ENCODE peak calls at places on chromosomes 13 and 19, in four cellular contexts. N, Y, E and D are unnamed samples.

GRCh38 chr13:53010374-53011105 is 18.1 kb upstream of the OLFM4 start:
- DNase-seq in N (no peak), Y (peak), E (no peak), D (no peak)

GRCh38 chr13:99386911-99387788 is 80.0 kb upstream of the GPR183 start:
- DNase-seq in N (peak), Y (peak), E (peak), D (peak)

GRCh38 chr19:44808463-44809371 is at the start of gene BCAM:
- DNase-seq in Y (peak), E (no peak), N (no peak), D (peak)

GRCh38 chr19:51097166-51097736 is 11.0 kb downstream of the CTU1 start:
- DNase-seq in E (no peak), N (peak), Y (peak), D (peak)

GRCh38 chr19:41994994-41995958 is 1.2 kb upstream of the ATP1A3 start:
- DNase-seq in Y (no peak), E (no peak), N (no peak), D (no peak)

GRCh38 chr13:26663801-26664200 is 96.8 kb downstream of the GPR12 start:
- DNase-seq in Y (no peak), E (no peak), N (no peak), D (no peak)

GRCh38 chr19:49875801-49876421 is 1.2 kb downstream of the AKT1S1 start:
- DNase-seq in Y (peak), E (no peak), N (no peak), D (peak)

GRCh38 chr19:4144666-4145261 is 8.7 kb upstream of the CREB3L3 start:
- DNase-seq in Y (peak), N (no peak), E (no peak), D (no peak)

GRCh38 chr13:26184791-26185250 is 37.3 kb downstream of the RNF6 start:
- DNase-seq in E (peak), N (peak), Y (peak), D (peak)

GRCh38 chr13:25295228-25295627 is 6.2 kb upstream of the NUP58 start:
- DNase-seq in E (no peak), N (no peak), Y (no peak), D (no peak)

GRCh38 chr13:31159306-31159705 is 2.4 kb downstream of the HSPH1 start:
- DNase-seq in N (no peak), E (no peak), Y (no peak), D (no peak)

GRCh38 chr19:53034054-53034453 is 10.5 kb upstream of the ERVV-2 start:
- DNase-seq in Y (no peak), E (no peak), N (no peak), D (no peak)

GRCh38 chr13:105142556-105142955 is 1392.9 kb downstream of the EFNB2 start:
- DNase-seq in Y (no peak), N (no peak), E (no peak), D (no peak)

GRCh38 chr19:18932216-18932841 is 8.7 kb downstream of the HOMER3 start:
- DNase-seq in Y (peak), N (peak), E (peak), D (peak)

GRCh38 chr13:103007427-103007762 is 58.8 kb downstream of the SLC10A2 start:
- DNase-seq in E (no peak), Y (no peak), N (no peak), D (no peak)

GRCh38 chr19:40633207-40633606 is 32.0 kb downstream of the LTBP4 start:
- DNase-seq in Y (no peak), N (no peak), E (no peak), D (no peak)

GRCh38 chr13:82654851-82655517 is 1227.3 kb downstream of the SLITRK1 start:
- DNase-seq in Y (peak), N (no peak), E (no peak), D (no peak)

GRCh38 chr13:101627556-101627943 is 175.1 kb downstream of the ITGBL1 start:
- DNase-seq in E (no peak), N (no peak), Y (no peak), D (no peak)

GRCh38 chr13:113765241-113765910 is 6.3 kb downstream of the TMEM255B start:
- DNase-seq in N (no peak), Y (peak), E (no peak), D (no peak)

GRCh38 chr19:5801796-5802616 is 2.9 kb upstream of the NRTN start:
- DNase-seq in Y (no peak), N (no peak), E (no peak), D (peak)

GRCh38 chr13:32267836-32268439 is 47.2 kb downstream of the ZAR1L start:
- DNase-seq in E (peak), N (no peak), Y (peak), D (no peak)

GRCh38 chr19:51807111-51807701 is 12.2 kb downstream of the FPR3 start:
- DNase-seq in Y (no peak), E (no peak), N (no peak), D (no peak)

GRCh38 chr13:41917641-41918040 is 43.3 kb downstream of the VWA8 start:
- DNase-seq in Y (no peak), N (no peak), E (no peak), D (no peak)

GRCh38 chr13:22193070-22193469 is 522.2 kb downstream of the FGF9 start:
- DNase-seq in Y (no peak), N (no peak), E (no peak), D (no peak)

GRCh38 chr13:72304121-72304745 is 423.2 kb downstream of the MZT1 start:
- DNase-seq in Y (no peak), E (no peak), N (no peak), D (no peak)

GRCh38 chr19:55563261-55563690 is 17.4 kb downstream of the ZNF579 start:
- DNase-seq in N (no peak), E (no peak), Y (no peak), D (no peak)

GRCh38 chr19:47541507-47541906 is 26.6 kb upstream of the NAPA start:
- DNase-seq in E (no peak), Y (no peak), N (no peak), D (no peak)

GRCh38 chr13:91704398-91704797 is 306.0 kb downstream of the GPC5 start:
- DNase-seq in E (no peak), Y (no peak), N (no peak), D (no peak)

GRCh38 chr13:46097015-46097414 is 7.8 kb downstream of the CPB2 start:
- DNase-seq in E (no peak), N (no peak), Y (no peak), D (no peak)

GRCh38 chr19:49950590-49950948 is 10.4 kb downstream of the SIGLEC11 start:
- DNase-seq in E (no peak), N (no peak), Y (no peak), D (no peak)

GRCh38 chr19:3132971-3133792 is 2.7 kb upstream of the GNA15 start:
- DNase-seq in N (peak), Y (peak), E (no peak), D (no peak)

GRCh38 chr13:102972191-102972590 is 94.0 kb downstream of the SLC10A2 start:
- DNase-seq in E (no peak), Y (no peak), N (no peak), D (no peak)

GRCh38 chr19:17739121-17739875 is 12.0 kb upstream of the FCHO1 start:
- DNase-seq in Y (no peak), E (no peak), N (no peak), D (no peak)

GRCh38 chr13:110323172-110323851 is 16.2 kb downstream of the COL4A2 start:
- DNase-seq in Y (no peak), E (no peak), N (no peak), D (no peak)

GRCh38 chr13:28609936-28610335 is 49.0 kb upstream of the POMP start:
- DNase-seq in N (no peak), Y (no peak), E (no peak), D (no peak)

GRCh38 chr13:80962855-80963254 is 621.9 kb upstream of the SPRY2 start:
- DNase-seq in Y (no peak), N (no peak), E (no peak), D (no peak)

GRCh38 chr13:94305463-94305862 is 174.0 kb downstream of the DCT start:
- DNase-seq in E (no peak), N (no peak), Y (no peak), D (no peak)

GRCh38 chr19:6856749-6857372 is 30.5 kb upstream of the ADGRE1 start:
- DNase-seq in N (no peak), Y (no peak), E (no peak), D (no peak)